ENCODE peak calls at places on chromosomes 13 and 19, in six cellular contexts. O is effector CD4-positive, alpha-beta T cell; N is EH; R is tibial artery; J is iris pigment epithelial cell; T is psoas muscle. K is an unnamed sample.

GRCh38 chr13:23617551-23618014 is 47.4 kb downstream of the TNFRSF19 start:
- DNase-seq in R (no peak), N (peak), T (no peak), J (peak), O (no peak), K (no peak)

GRCh38 chr19:29967623-29968022 is 25.6 kb downstream of the URI1 start:
- DNase-seq in R (no peak), O (no peak), J (peak), N (no peak), T (no peak), K (no peak)

GRCh38 chr13:66859078-66859477 is 371.1 kb downstream of the PCDH9 start:
- DNase-seq in R (no peak), O (no peak), T (no peak), N (no peak), J (no peak), K (no peak)

GRCh38 chr19:3586124-3586626 is 897 bp downstream of the GIPC3 start:
- DNase-seq in J (no peak), T (no peak), N (peak), R (no peak), O (no peak), K (no peak)

GRCh38 chr13:60790620-60791019 is 393.6 kb downstream of the TDRD3 start:
- DNase-seq in T (no peak), J (no peak), N (no peak), R (no peak), O (no peak), K (peak)

GRCh38 chr13:25069236-25069635 is 26.7 kb upstream of the PABPC3 start:
- DNase-seq in T (no peak), R (no peak), O (no peak), J (no peak), N (no peak), K (no peak)

GRCh38 chr19:49359851-49360845 is 2.1 kb downstream of the TEAD2 start:
- DNase-seq in J (no peak), T (no peak), R (no peak), O (no peak), N (peak), K (no peak)

GRCh38 chr13:112641456-112641855 is 48.4 kb upstream of the ATP11A start:
- DNase-seq in T (no peak), R (no peak), N (no peak), J (no peak), O (no peak), K (no peak)

GRCh38 chr13:48580185-48580803 is 47.4 kb upstream of the RCBTB2 start:
- DNase-seq in O (peak), J (peak), T (peak), R (peak), N (peak), K (peak)

GRCh38 chr13:40391788-40392187 is 274.7 kb downstream of the FOXO1 start:
- DNase-seq in N (no peak), R (no peak), J (no peak), O (no peak), T (no peak), K (no peak)

GRCh38 chr19:18282021-18282787 is 782 bp upstream of the JUND start:
- DNase-seq in R (no peak), N (no peak), T (no peak), J (no peak), O (no peak), K (no peak)

GRCh38 chr19:6572217-6572616 is 18.7 kb downstream of the CD70 start:
- DNase-seq in R (peak), T (peak), O (no peak), J (no peak), N (no peak), K (no peak)

GRCh38 chr13:110938662-110939421 is 24.0 kb upstream of the ANKRD10 start:
- DNase-seq in J (no peak), O (no peak), T (no peak), R (no peak), N (no peak), K (no peak)

GRCh38 chr13:94764576-94765321 is 52.4 kb upstream of the SOX21 start:
- DNase-seq in J (no peak), N (no peak), R (no peak), T (no peak), O (no peak), K (no peak)

GRCh38 chr13:24834902-24835510 is 71.0 kb downstream of the RNF17 start:
- DNase-seq in J (no peak), T (no peak), O (no peak), N (peak), R (no peak), K (no peak)

GRCh38 chr13:104757712-104758111 is 1691.5 kb upstream of the SLC10A2 start:
- DNase-seq in N (no peak), T (no peak), J (peak), R (no peak), O (no peak), K (no peak)

GRCh38 chr19:53864308-53864836 is 3.3 kb upstream of the MYADM start:
- DNase-seq in T (no peak), N (no peak), O (no peak), J (no peak), R (no peak), K (peak)

GRCh38 chr19:55590621-55591020 is 8.7 kb downstream of the FIZ1 start:
- DNase-seq in O (no peak), R (no peak), T (peak), N (peak), J (no peak), K (no peak)

GRCh38 chr13:48526269-48526668 is 6.6 kb downstream of the RCBTB2 start:
- DNase-seq in T (no peak), R (no peak), N (no peak), O (no peak), J (no peak), K (no peak)

GRCh38 chr19:51065221-51065960 is 499 bp upstream of the KLK13 start:
- DNase-seq in O (no peak), R (no peak), N (no peak), T (no peak), J (no peak), K (peak)

GRCh38 chr19:7874080-7874856 is at the start of gene PRR36:
- DNase-seq in T (no peak), O (no peak), N (no peak), R (no peak), J (no peak), K (peak)

GRCh38 chr19:51572908-51573307 is 1.8 kb downstream of the ZNF175 start:
- DNase-seq in O (no peak), R (no peak), T (no peak), N (peak), J (peak), K (no peak)

GRCh38 chr13:31824705-31825512 is 85.6 kb downstream of the RXFP2 start:
- DNase-seq in O (no peak), N (peak), T (no peak), J (peak), R (no peak), K (no peak)

GRCh38 chr13:27661017-27661416 is 39.3 kb downstream of the POLR1D start:
- DNase-seq in R (no peak), J (no peak), N (no peak), T (no peak), O (no peak), K (no peak)

GRCh38 chr19:1309977-1310852 is 24.5 kb downstream of the EFNA2 start:
- DNase-seq in O (no peak), N (no peak), J (no peak), T (no peak), R (no peak), K (no peak)

GRCh38 chr13:76992548-76993001 is 694 bp downstream of the CLN5 start:
- DNase-seq in T (no peak), J (peak), R (peak), N (peak), O (no peak), K (no peak)

GRCh38 chr13:36848228-36848982 is 29.4 kb downstream of the RFXAP start:
- DNase-seq in J (peak), N (peak), O (no peak), R (no peak), T (no peak), K (no peak)

GRCh38 chr19:38039966-38040365 is 133.0 kb downstream of the SIPA1L3 start:
- DNase-seq in O (no peak), J (peak), T (no peak), N (peak), R (no peak), K (no peak)

GRCh38 chr13:25378528-25378927 is 6.8 kb downstream of the ATP8A2 start:
- DNase-seq in J (no peak), R (no peak), N (no peak), T (no peak), O (no peak), K (no peak)

GRCh38 chr19:9640956-9641355 is 19.9 kb upstream of the ZNF561 start:
- DNase-seq in N (no peak), O (no peak), T (no peak), R (no peak), J (no peak), K (no peak)

GRCh38 chr13:98315902-98316301 is 138.8 kb upstream of the RNF113B start:
- DNase-seq in O (no peak), N (no peak), J (no peak), R (no peak), T (no peak), K (no peak)

GRCh38 chr13:77184455-77184854 is 142.4 kb downstream of the MYCBP2 start:
- DNase-seq in J (peak), T (no peak), R (no peak), O (no peak), N (no peak), K (no peak)

GRCh38 chr13:81602236-81602635 is 1261.3 kb upstream of the SPRY2 start:
- DNase-seq in N (no peak), T (no peak), O (no peak), R (no peak), J (peak), K (no peak)

K was measured in stomach.